ENCODE peak calls at places on chromosome 1, in six cellular contexts. U is brain microvascular endothelial cell, D is adrenal gland, E is Peyer's patch, V is dorsolateral prefrontal cortex, G is SJSA1. C is an unnamed sample.

GRCh38 chr1:209624516-209625204 is 27.6 kb downstream of the LAMB3 start:
- DNase-seq in G (no peak), U (no peak), E (no peak), D (no peak), V (no peak), C (no peak)

GRCh38 chr1:162218546-162218945 is 149.1 kb downstream of the NOS1AP start:
- DNase-seq in E (no peak), D (no peak), V (no peak), G (no peak), U (no peak), C (no peak)

GRCh38 chr1:165827199-165828102 is at the start of gene UCK2:
- DNase-seq in U (peak; percentile 64), D (peak; percentile 82), E (peak; percentile 90), G (peak; percentile 78), V (peak; percentile 70), C (no peak)

GRCh38 chr1:1115136-1115829 is 606 bp downstream of the C1orf159 start:
- DNase-seq in V (no peak), D (no peak), U (no peak), G (no peak), E (peak; percentile 49), C (no peak)

GRCh38 chr1:65527211-65527610 is 106.7 kb downstream of the LEPR start:
- DNase-seq in U (no peak), E (no peak), V (no peak), D (no peak), G (no peak), C (no peak)

GRCh38 chr1:33500547-33500946 is 28.1 kb downstream of the ZSCAN20 start:
- DNase-seq in D (no peak), E (no peak), U (no peak), G (no peak), V (no peak), C (no peak)

GRCh38 chr1:71294178-71294577 is 213.3 kb upstream of the ZRANB2 start:
- DNase-seq in E (no peak), D (no peak), G (no peak), V (no peak), U (no peak), C (no peak)

GRCh38 chr1:216722841-216723240 is 388 bp downstream of the ESRRG start:
- DNase-seq in D (no peak), U (no peak), G (no peak), E (no peak), V (no peak), C (no peak)

GRCh38 chr1:60978421-60979357 is 103.7 kb upstream of the NFIA start:
- DNase-seq in G (no peak), D (peak; percentile 61), E (peak; percentile 52), U (no peak), V (no peak), C (no peak)

GRCh38 chr1:5053744-5054143 is 399.3 kb downstream of the AJAP1 start:
- DNase-seq in D (no peak), V (no peak), E (no peak), G (no peak), U (no peak), C (no peak)
- H3K27ac ChIP-seq in D (no peak overlapping the region), V (no peak overlapping the region), E (no peak overlapping the region), G (no peak overlapping the region), U (no peak overlapping the region), C (no peak overlapping the region)

DNA sequence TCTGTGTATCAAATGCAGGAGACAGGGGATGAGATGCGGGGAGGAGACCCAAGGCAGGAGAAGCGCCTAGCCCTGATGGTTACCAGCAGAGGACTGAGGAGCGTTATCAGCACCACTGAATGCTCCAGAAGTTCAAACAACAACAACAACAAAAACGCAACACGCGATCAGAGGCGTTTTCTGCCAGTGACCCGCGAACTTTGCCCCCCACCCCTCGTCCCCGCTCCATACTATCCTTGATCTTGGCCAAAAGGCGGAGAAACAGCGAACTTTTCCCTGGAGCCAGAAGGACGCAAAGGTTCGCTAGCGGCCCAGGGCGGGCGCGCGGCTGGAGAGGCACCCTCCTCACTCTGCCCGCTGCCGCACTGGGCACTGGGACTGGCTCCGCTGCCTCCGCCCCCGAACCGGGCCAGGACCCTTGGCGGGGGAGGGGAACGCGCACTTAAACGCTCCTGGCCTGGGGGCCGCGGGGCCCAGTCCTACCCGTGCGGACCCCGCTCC is 699 bp downstream of the ECHDC2 start:
- DNase-seq in G (no peak), U (no peak), E (peak; percentile 68), V (peak; percentile 6), D (peak; percentile 43), C (no peak)
- H3K4me3 ChIP-seq in G (peak overlapping the region; percentile 38), U (peak overlapping the region; percentile 67), E (peak overlapping the region; percentile 80), V (peak overlapping the region; percentile 67), D (peak overlapping the region; percentile 42), C (peak overlapping the region; percentile 87)

GRCh38 chr1:227561303-227561702 is 2.1 kb upstream of the ZNF678 start:
- DNase-seq in V (no peak), E (no peak), D (no peak), G (no peak), U (no peak), C (no peak)

GRCh38 chr1:227560814-227561213 is 2.5 kb upstream of the ZNF678 start:
- DNase-seq in G (no peak), D (no peak), E (no peak), U (no peak), V (no peak), C (no peak)

GRCh38 chr1:227563319-227564201 is at the start of gene ZNF678:
- DNase-seq in G (peak; percentile 93), D (peak; percentile 95), E (peak; percentile 94), V (peak; percentile 93), U (peak; percentile 96), C (peak; percentile 56)

GRCh38 chr1:227562037-227562436 is 1.3 kb upstream of the ZNF678 start:
- DNase-seq in D (no peak), V (no peak), U (no peak), E (no peak), G (no peak), C (no peak)

DNA sequence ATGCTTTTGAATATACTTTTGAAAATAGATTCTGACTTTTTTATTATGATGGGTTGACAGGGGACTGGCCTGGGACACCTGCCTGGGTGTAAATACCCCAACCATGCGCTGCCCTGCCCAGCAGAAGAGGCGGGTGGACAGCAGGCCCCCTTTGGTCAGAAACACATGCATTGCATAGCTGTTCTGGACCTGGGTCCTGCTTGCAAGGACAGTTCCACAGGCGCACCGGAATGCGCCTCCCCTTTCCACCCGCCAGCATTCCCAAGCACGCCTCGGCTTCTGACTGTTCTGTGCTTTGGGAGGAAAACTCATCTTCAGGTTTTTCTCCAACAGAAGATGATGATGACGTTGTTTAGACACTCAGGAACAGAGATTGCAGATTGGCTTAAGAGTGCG is 435 bp upstream of the ZNF678 start:
- DNase-seq in G (no peak), U (no peak), V (no peak), D (no peak), E (no peak), C (no peak)
- H3K27ac ChIP-seq in G (no peak overlapping the region), U (peak overlapping the region; percentile 93), V (peak overlapping the region; percentile 70), D (peak overlapping the region; percentile 90), E (no peak overlapping the region), C (no peak overlapping the region)

DNA sequence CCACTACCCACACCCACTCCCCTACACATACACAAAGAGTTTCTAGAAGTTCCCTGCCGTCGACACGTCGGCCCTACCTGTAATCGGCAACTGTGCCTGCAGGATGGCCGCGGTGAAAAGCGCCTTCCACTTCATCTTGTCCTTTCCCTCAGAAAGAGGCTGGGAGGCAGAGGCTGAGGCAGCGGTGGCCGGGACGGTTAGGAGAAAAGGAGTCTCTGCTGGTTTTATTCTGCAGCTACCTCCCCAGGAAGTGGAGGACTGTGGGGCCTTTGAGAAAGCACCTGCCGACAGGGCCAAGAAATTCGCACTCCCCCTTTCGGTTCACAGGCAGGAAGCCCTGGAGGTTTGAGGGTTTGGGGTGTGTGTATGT is at the start of gene CD247:
- DNase-seq in V (no peak), G (no peak), D (no peak), U (no peak), E (no peak), C (no peak)
- H3K4me3 ChIP-seq in V (no peak within 1 kb of the TSS), G (no peak within 1 kb of the TSS), D (no peak within 1 kb of the TSS), U (no peak within 1 kb of the TSS), E (peak within 1 kb of the TSS; percentile 42), C (no peak within 1 kb of the TSS)